ENCODE peak calls at places on chromosomes 2 and 18, in four cellular contexts. S is fibroblast of the aortic adventitia, T is left lung, G is IMR-90. M is an unnamed sample.

GRCh38 chr2:88690591-88691338 is 708 bp upstream of the RPIA start:
- DNase-seq in T (peak), S (no peak), G (peak), M (peak)

GRCh38 chr2:46825231-46825957 is 90.2 kb downstream of the MCFD2 start:
- DNase-seq in S (no peak), G (no peak), T (no peak), M (no peak)

GRCh38 chr2:96241901-96242611 is 23.7 kb downstream of the TMEM127 start:
- DNase-seq in S (peak), T (peak), G (peak), M (peak)

GRCh38 chr2:45992021-45992745 is 305.0 kb upstream of the EPAS1 start:
- DNase-seq in S (peak), G (peak), T (peak), M (no peak)

GRCh38 chr2:29726976-29727375 is 194.4 kb downstream of the ALK start:
- DNase-seq in G (no peak), S (no peak), T (no peak), M (no peak)

GRCh38 chr2:106065268-106065982 is 128.7 kb downstream of the UXS1 start:
- DNase-seq in G (no peak), S (no peak), T (no peak), M (no peak)

GRCh38 chr2:110984654-110985053 is 136.1 kb upstream of the BCL2L11 start:
- DNase-seq in T (no peak), S (no peak), G (no peak), M (no peak)

GRCh38 chr2:196368546-196369225 is 197.3 kb upstream of the STK17B start:
- DNase-seq in S (no peak), T (no peak), G (no peak), M (no peak)

GRCh38 chr18:21074336-21075323 is 37.0 kb downstream of the ROCK1 start:
- DNase-seq in G (no peak), S (no peak), T (no peak), M (peak)

GRCh38 chr2:24315669-24316068 is 44.7 kb downstream of the ITSN2 start:
- DNase-seq in T (no peak), G (no peak), S (no peak), M (no peak)

GRCh38 chr2:40403233-40403841 is 48.6 kb downstream of the SLC8A1 start:
- DNase-seq in G (peak), T (no peak), S (peak), M (no peak)

GRCh38 chr2:172339431-172340010 is 87.9 kb upstream of the ITGA6 start:
- DNase-seq in G (peak), T (no peak), S (peak), M (no peak)

GRCh38 chr2:234444888-234445287 is 52.0 kb downstream of the ARL4C start:
- DNase-seq in S (peak), G (peak), T (peak), M (no peak)

GRCh38 chr18:51668632-51669031 is 471.2 kb upstream of the MEX3C start:
- DNase-seq in S (no peak), T (no peak), G (no peak), M (no peak)

GRCh38 chr2:4745596-4745995 is 946.6 kb upstream of the SOX11 start:
- DNase-seq in T (no peak), G (no peak), S (no peak), M (no peak)

GRCh38 chr18:2921778-2922177 is 75.0 kb downstream of the EMILIN2 start:
- DNase-seq in G (no peak), T (no peak), S (no peak), M (no peak)

GRCh38 chr2:168165418-168165817 is 82.0 kb downstream of the STK39 start:
- DNase-seq in G (no peak), T (no peak), S (peak), M (no peak)

GRCh38 chr2:99880148-99880983 is 262.0 kb downstream of the AFF3 start:
- DNase-seq in T (no peak), S (no peak), G (peak), M (no peak)

GRCh38 chr18:42155024-42155423 is 200.0 kb downstream of the PIK3C3 start:
- DNase-seq in G (no peak), T (no peak), S (no peak), M (no peak)

GRCh38 chr2:66730429-66730828 is 295.5 kb downstream of the MEIS1 start:
- DNase-seq in T (no peak), G (no peak), S (no peak), M (no peak)

GRCh38 chr2:30722936-30723725 is 84.1 kb downstream of the CAPN13 start:
- DNase-seq in S (no peak), G (no peak), T (no peak), M (no peak)

GRCh38 chr2:28347193-28347592 is 45.5 kb upstream of the FOSL2 start:
- DNase-seq in T (peak), G (no peak), S (no peak), M (no peak)

GRCh38 chr2:1750935-1751767 is 6.8 kb upstream of the PXDN start:
- DNase-seq in G (peak), S (peak), T (peak), M (peak)

GRCh38 chr2:234770715-234771141 is 181.1 kb upstream of the SH3BP4 start:
- DNase-seq in G (no peak), S (no peak), T (no peak), M (no peak)

GRCh38 chr2:119736021-119736420 is 23.7 kb upstream of the PTPN4 start:
- DNase-seq in S (no peak), T (no peak), G (no peak), M (no peak)

GRCh38 chr18:39494211-39494896 is 1928.8 kb upstream of the CELF4 start:
- DNase-seq in T (no peak), G (no peak), S (no peak), M (no peak)
- H3K4me3 ChIP-seq in T (no peak), G (no peak), S (no peak), M (no peak)

DNA sequence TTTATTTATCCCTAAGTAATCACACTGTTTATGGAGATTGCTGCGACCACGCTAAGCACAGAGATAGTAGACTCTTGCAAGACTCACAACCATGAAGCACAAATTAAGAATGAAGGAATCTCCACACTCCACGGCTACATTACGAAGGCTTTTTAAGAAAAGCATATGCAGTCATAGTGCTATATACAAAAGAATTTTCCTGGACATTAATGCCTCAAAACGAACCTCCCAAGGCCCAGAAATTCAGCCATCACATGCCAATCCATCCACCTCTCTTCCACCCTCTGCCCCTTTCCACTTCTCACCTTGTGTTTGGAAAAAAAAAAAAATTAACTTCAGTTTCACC is 186.7 kb downstream of the TCF4 start:
- DNase-seq in S (peak), T (no peak), G (peak), M (no peak)
- H3K4me3 ChIP-seq in S (peak), T (peak), G (peak), M (no peak)

DNA sequence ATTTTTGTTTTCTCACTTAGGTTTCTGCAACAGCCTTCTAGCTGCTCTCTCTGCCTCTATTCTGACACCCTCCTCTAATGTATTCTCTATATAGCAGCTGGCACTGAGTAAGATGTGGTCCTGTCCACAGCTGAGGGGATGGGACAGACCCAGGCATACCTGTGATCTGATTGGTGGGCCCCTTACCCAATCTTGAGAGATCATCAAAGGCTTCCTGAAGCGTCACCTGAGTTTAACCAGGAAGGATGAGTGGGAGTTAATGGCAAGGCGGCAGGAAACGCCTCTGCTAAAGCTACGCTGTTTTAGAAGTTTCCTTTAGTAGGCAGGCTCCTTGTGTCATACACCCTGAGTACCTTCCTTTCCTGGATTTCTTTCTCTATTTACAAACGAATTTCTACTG is 5.7 kb upstream of the TET3 start:
- DNase-seq in S (no peak), T (no peak), G (no peak), M (peak)
- H3K4me3 ChIP-seq in S (no peak), T (no peak), G (no peak), M (peak)

GRCh38 chr2:222293660-222294630 is 4.9 kb downstream of the PAX3 start:
- DNase-seq in G (no peak), S (no peak), T (no peak), M (no peak)

GRCh38 chr2:222295368-222296041 is 3.3 kb downstream of the PAX3 start:
- DNase-seq in S (peak), T (no peak), G (peak), M (no peak)

GRCh38 chr2:222296311-222296736 is 2.5 kb downstream of the PAX3 start:
- DNase-seq in S (no peak), G (no peak), T (no peak), M (no peak)

GRCh38 chr2:222296911-222297599 is 1.7 kb downstream of the PAX3 start:
- DNase-seq in S (no peak), T (no peak), G (no peak), M (no peak)

GRCh38 chr2:222294996-222295367 is 3.8 kb downstream of the PAX3 start:
- DNase-seq in S (no peak), T (no peak), G (no peak), M (no peak)
- H3K4me3 ChIP-seq in S (peak), T (peak), G (peak), M (no peak)

M was measured in Jurkat, Clone E6-1.